ENCODE peak calls at places on chromosome 15, in six cellular contexts. D is PC-9, R is RWPE1, H is hepatocyte, L is uterus, A is HCT116. S is an unnamed sample.

GRCh38 chr15:88636039-88636438 is 2.8 kb upstream of the ISG20 start:
- DNase-seq in D (peak; percentile 82), R (peak; percentile 74), H (peak; percentile 70), L (no peak), A (peak; percentile 69), S (no peak)

GRCh38 chr15:32959077-32959476 is 235.4 kb downstream of the FMN1 start:
- DNase-seq in D (no peak), R (no peak), H (no peak), L (no peak), A (no peak), S (no peak)

GRCh38 chr15:63497642-63498100 is 6.7 kb upstream of the USP3 start:
- DNase-seq in D (no peak), R (no peak), H (no peak), L (no peak), A (no peak), S (peak; percentile 41)

GRCh38 chr15:73991260-73991659 is 835 bp downstream of the STOML1 start:
- DNase-seq in D (no peak), R (no peak), H (peak; percentile 44), L (peak; percentile 73), A (no peak), S (peak; percentile 91)

GRCh38 chr15:101540480-101541239 is 51.2 kb upstream of the PCSK6 start:
- DNase-seq in D (no peak), R (peak; percentile 20), H (no peak), L (no peak), A (no peak), S (no peak)

GRCh38 chr15:83545803-83546534 is 98.8 kb downstream of the SH3GL3 start:
- DNase-seq in D (no peak), R (no peak), H (no peak), L (no peak), A (no peak), S (no peak)

GRCh38 chr15:55795031-55795430 is 52.1 kb upstream of the PRTG start:
- DNase-seq in D (no peak), R (no peak), H (no peak), L (no peak), A (no peak), S (no peak)

GRCh38 chr15:95175914-95176658 is 944.7 kb downstream of the MCTP2 start:
- DNase-seq in D (no peak), R (no peak), H (no peak), L (no peak), A (no peak), S (no peak)

GRCh38 chr15:36996538-36997181 is 103.7 kb downstream of the MEIS2 start:
- DNase-seq in D (no peak), R (no peak), H (no peak), L (no peak), A (no peak), S (no peak)

GRCh38 chr15:65028921-65029735 is at the start of gene MTFMT:
- DNase-seq in D (peak; percentile 41), R (peak; percentile 98), H (peak; percentile 95), L (peak; percentile 91), A (peak; percentile 53), S (peak; percentile 94)

GRCh38 chr15:50109086-50109987 is 9.7 kb downstream of the ATP8B4 start:
- DNase-seq in D (no peak), R (no peak), H (no peak), L (no peak), A (no peak), S (no peak)

GRCh38 chr15:92006186-92007028 is 152.9 kb downstream of the SLCO3A1 start:
- DNase-seq in D (no peak), R (no peak), H (no peak), L (no peak), A (no peak), S (no peak)

GRCh38 chr15:50876989-50877360 is 31.5 kb upstream of the AP4E1 start:
- DNase-seq in D (peak; percentile 74), R (peak; percentile 85), H (peak; percentile 82), L (peak; percentile 75), A (peak; percentile 68), S (peak; percentile 22)

GRCh38 chr15:44720460-44721185 is 9.3 kb downstream of the B2M start:
- DNase-seq in D (no peak), R (no peak), H (no peak), L (no peak), A (no peak), S (no peak)

GRCh38 chr15:76075060-76075459 is 15.3 kb downstream of the TMEM266 start:
- DNase-seq in D (no peak), R (peak; percentile 31), H (no peak), L (no peak), A (no peak), S (no peak)

GRCh38 chr15:52735231-52736089 is 54.7 kb downstream of the ONECUT1 start:
- DNase-seq in D (peak; percentile 69), R (peak; percentile 81), H (peak; percentile 87), L (peak; percentile 68), A (peak; percentile 78), S (no peak)

GRCh38 chr15:96610757-96611156 is 280.3 kb downstream of the NR2F2 start:
- DNase-seq in D (no peak), R (no peak), H (no peak), L (no peak), A (no peak), S (no peak)

GRCh38 chr15:71997691-71998090 is 120.3 kb downstream of the MYO9A start:
- DNase-seq in D (no peak), R (no peak), H (no peak), L (no peak), A (no peak), S (no peak)

GRCh38 chr15:85642054-85642692 is 152.6 kb downstream of the KLHL25 start:
- DNase-seq in D (no peak), R (no peak), H (no peak), L (peak; percentile 40), A (no peak), S (no peak)
- H3K27ac ChIP-seq in D (no peak overlapping the region), R (no peak overlapping the region), H (peak overlapping the region; percentile 81), L (peak overlapping the region; percentile 86), A (no peak overlapping the region), S (peak overlapping the region; percentile 85)

GRCh38 chr15:99101501-99101900 is 3.4 kb upstream of the SYNM start:
- DNase-seq in D (no peak), R (no peak), H (no peak), L (peak; percentile 9), A (no peak), S (no peak)
- H3K27ac ChIP-seq in D (no peak overlapping the region), R (no peak overlapping the region), H (no peak overlapping the region), L (no peak overlapping the region), A (no peak overlapping the region), S (no peak overlapping the region)

DNA sequence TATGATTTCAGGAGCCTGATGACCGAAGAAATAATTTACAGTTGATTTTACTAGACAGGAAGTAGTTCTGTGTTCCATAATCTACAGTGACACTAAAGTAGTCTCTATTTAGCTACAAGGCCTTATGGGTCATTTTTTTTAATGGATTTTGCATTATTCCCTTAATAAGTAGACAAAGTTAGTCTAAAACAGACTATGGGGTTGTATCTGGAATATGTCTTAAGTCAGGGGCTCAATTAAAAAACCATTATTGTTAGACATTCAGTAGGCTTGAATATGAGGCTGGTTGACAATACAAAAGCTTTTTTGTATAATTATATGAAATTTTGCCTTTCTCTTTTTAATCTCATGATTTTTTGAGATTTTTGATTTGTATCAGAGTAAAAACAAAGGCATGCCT is 820.0 kb upstream of the SEMA6D start:
- DNase-seq in D (no peak), R (no peak), H (no peak), L (no peak), A (no peak), S (no peak)
- H3K27ac ChIP-seq in D (no peak overlapping the region), R (no peak overlapping the region), H (no peak overlapping the region), L (no peak overlapping the region), A (no peak overlapping the region), S (no peak overlapping the region)

GRCh38 chr15:38670142-38671002 is 105.8 kb upstream of the RASGRP1 start:
- DNase-seq in D (no peak), R (no peak), H (no peak), L (no peak), A (no peak), S (no peak)

GRCh38 chr15:38667875-38668274 is 103.3 kb upstream of the RASGRP1 start:
- DNase-seq in D (no peak), R (no peak), H (no peak), L (no peak), A (no peak), S (no peak)

GRCh38 chr15:38669160-38669505 is 104.5 kb upstream of the RASGRP1 start:
- DNase-seq in D (no peak), R (no peak), H (no peak), L (no peak), A (no peak), S (no peak)

GRCh38 chr15:38666865-38667264 is 102.3 kb upstream of the RASGRP1 start:
- DNase-seq in D (no peak), R (no peak), H (no peak), L (no peak), A (no peak), S (no peak)

GRCh38 chr15:38668433-38669159 is 104.0 kb upstream of the RASGRP1 start:
- DNase-seq in D (no peak), R (no peak), H (no peak), L (no peak), A (no peak), S (no peak)
- H3K27ac ChIP-seq in D (no peak overlapping the region), R (no peak overlapping the region), H (no peak overlapping the region), L (no peak overlapping the region), A (no peak overlapping the region), S (no peak overlapping the region)

DNA sequence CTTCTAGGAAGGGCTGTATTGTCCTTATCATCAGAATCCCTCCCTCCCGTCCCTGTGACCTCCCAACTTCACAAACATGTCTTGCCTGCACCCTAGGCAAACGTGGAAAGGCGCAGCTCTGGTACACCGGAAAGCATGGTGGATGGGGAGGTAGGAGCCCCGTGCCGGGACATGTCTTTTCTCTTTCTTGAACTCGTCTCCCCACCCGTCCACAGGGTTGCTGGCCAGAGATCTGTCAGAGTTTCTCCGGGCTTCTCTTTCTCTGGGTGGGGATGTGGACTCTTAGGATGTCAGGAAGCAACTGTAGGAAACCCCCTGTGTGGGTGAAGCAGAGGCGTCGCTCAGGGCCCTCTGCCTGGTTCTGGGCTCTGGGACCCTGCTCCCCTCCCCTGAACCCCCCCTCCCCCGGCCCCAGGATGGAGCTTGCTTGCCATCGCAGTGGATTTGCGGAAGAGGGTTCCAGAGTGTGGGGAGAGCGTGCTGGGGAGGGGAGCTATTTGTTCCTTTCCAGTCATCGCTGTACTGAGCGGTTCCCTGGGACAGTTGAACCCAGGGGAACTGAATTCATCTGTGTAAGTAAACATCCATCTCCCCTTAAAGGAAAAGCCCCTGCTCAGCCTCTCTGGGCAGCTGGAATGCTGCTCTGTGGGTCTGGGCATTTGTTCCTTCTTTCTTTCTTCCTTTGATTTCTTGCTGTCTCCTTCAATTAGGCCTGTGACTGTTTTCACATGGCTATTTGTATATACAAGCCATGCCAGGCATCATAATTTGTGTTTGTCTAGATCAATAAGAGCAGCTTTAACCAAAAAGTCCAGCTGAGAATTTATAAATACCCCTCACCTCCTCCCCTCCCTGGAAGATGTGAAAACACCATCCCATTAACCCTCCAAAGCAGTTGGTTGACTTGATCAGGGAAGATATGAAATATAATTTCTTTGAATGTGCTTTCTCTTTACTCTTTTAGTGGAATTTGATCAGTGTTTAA is 72.8 kb downstream of the SMAD3 start:
- DNase-seq in D (no peak), R (no peak), H (no peak), L (no peak), A (no peak), S (no peak)
- H3K27ac ChIP-seq in D (peak overlapping the region; percentile 16), R (peak overlapping the region; percentile 69), H (peak overlapping the region; percentile 85), L (peak overlapping the region; percentile 82), A (no peak overlapping the region), S (peak overlapping the region; percentile 82)